ENCODE peak calls at places on chromosomes 5 and 9, in four cellular contexts. B is HEK293T, O is WTC11, Q is H1. P is an unnamed sample.

GRCh38 chr9:81227507-81228245 is 461.7 kb downstream of the TLE1 start:
- DNase-seq in B (no peak), O (no peak), Q (no peak), P (no peak)

GRCh38 chr9:16202913-16203734 is 650.3 kb downstream of the CCDC171 start:
- DNase-seq in B (no peak), O (no peak), Q (no peak), P (no peak)

GRCh38 chr9:16871358-16872151 is 1.1 kb upstream of the BNC2 start:
- DNase-seq in B (peak), O (peak), Q (peak), P (no peak)

GRCh38 chr5:177094224-177095087 is 7.7 kb downstream of the FGFR4 start:
- DNase-seq in B (no peak), O (no peak), Q (no peak), P (no peak)

GRCh38 chr5:145629047-145629446 is 206.1 kb downstream of the PRELID2 start:
- DNase-seq in B (no peak), O (no peak), Q (no peak), P (no peak)

GRCh38 chr5:181173027-181173419 is 25.6 kb downstream of the OR2V2 start:
- DNase-seq in B (no peak), O (no peak), Q (no peak), P (no peak)

GRCh38 chr5:148033138-148033537 is 30.6 kb upstream of the SPINK5 start:
- DNase-seq in B (no peak), O (no peak), Q (no peak), P (no peak)

GRCh38 chr9:14256588-14256987 is 57.4 kb downstream of the NFIB start:
- DNase-seq in B (no peak), O (no peak), Q (no peak), P (no peak)

GRCh38 chr9:68577778-68578591 is 37.3 kb upstream of the TMEM252 start:
- DNase-seq in B (no peak), O (no peak), Q (no peak), P (no peak)

GRCh38 chr5:58294598-58295298 is 165.1 kb downstream of the PLK2 start:
- DNase-seq in B (no peak), O (no peak), Q (no peak), P (no peak)

GRCh38 chr5:104096451-104096850 is 533.9 kb upstream of the NUDT12 start:
- DNase-seq in B (no peak), O (no peak), Q (no peak), P (no peak)

GRCh38 chr9:81879501-81879916 is 48.7 kb upstream of the SPATA31D4 start:
- DNase-seq in B (no peak), O (no peak), Q (no peak), P (no peak)

GRCh38 chr9:77679088-77679487 is 31.0 kb upstream of the GNA14 start:
- DNase-seq in B (no peak), O (no peak), Q (no peak), P (no peak)

GRCh38 chr9:137194388-137194787 is 5.9 kb downstream of the SSNA1 start:
- DNase-seq in B (no peak), O (no peak), Q (no peak), P (no peak)

GRCh38 chr5:172943283-172943841 is 15.9 kb upstream of the RPL26L1 start:
- DNase-seq in B (peak), O (peak), Q (no peak), P (no peak)

GRCh38 chr5:26622947-26623346 is 415.4 kb downstream of the CDH9 start:
- DNase-seq in B (no peak), O (no peak), Q (no peak), P (no peak)

GRCh38 chr9:102506391-102506790 is 488.7 kb upstream of the CYLC2 start:
- DNase-seq in B (no peak), O (no peak), Q (no peak), P (no peak)

GRCh38 chr9:124769451-124770358 is 1.4 kb downstream of the NR6A1 start:
- DNase-seq in B (no peak), O (peak), Q (peak), P (peak)

GRCh38 chr9:975740-976257 is 656 bp upstream of the DMRT3 start:
- DNase-seq in B (no peak), O (no peak), Q (no peak), P (no peak)

GRCh38 chr9:131095666-131096489 is 453 bp upstream of the AIF1L start:
- DNase-seq in B (peak), O (peak), Q (peak), P (peak)

GRCh38 chr9:123922911-123923310 is 7.0 kb downstream of the DENND1A start:
- DNase-seq in B (no peak), O (no peak), Q (no peak), P (no peak)

GRCh38 chr5:10421841-10422691 is 19.6 kb upstream of the ROPN1L start:
- DNase-seq in B (no peak), O (no peak), Q (no peak), P (no peak)

GRCh38 chr9:69932901-69933300 is 110.7 kb upstream of the MAMDC2 start:
- DNase-seq in B (peak), O (peak), Q (peak), P (peak)

GRCh38 chr9:104911029-104911607 is 16.8 kb downstream of the ABCA1 start:
- DNase-seq in B (no peak), O (no peak), Q (no peak), P (no peak)

GRCh38 chr9:76018767-76019166 is 128.3 kb downstream of the PCSK5 start:
- DNase-seq in B (no peak), O (no peak), Q (no peak), P (no peak)

GRCh38 chr5:53714324-53715010 is 154.0 kb downstream of the NDUFS4 start:
- DNase-seq in B (no peak), O (no peak), Q (no peak), P (no peak)

GRCh38 chr5:91101777-91102379 is 281.2 kb downstream of the ARRDC3 start:
- DNase-seq in B (peak), O (peak), Q (peak), P (peak)

GRCh38 chr5:181281077-181281983 is 20.4 kb upstream of the TRIM52 start:
- DNase-seq in B (no peak), O (peak), Q (peak), P (no peak)

GRCh38 chr9:85522459-85523092 is 219.2 kb downstream of the AGTPBP1 start:
- DNase-seq in B (no peak), O (peak), Q (peak), P (no peak)

GRCh38 chr9:15298362-15298761 is 8.7 kb downstream of the TTC39B start:
- DNase-seq in B (no peak), O (no peak), Q (no peak), P (no peak)

GRCh38 chr9:87712801-87713277 is 13.1 kb upstream of the CTSL start:
- DNase-seq in B (no peak), O (no peak), Q (no peak), P (no peak)

GRCh38 chr9:114691046-114691955 is 9.3 kb upstream of the TEX48 start:
- DNase-seq in B (no peak), O (no peak), Q (no peak), P (peak)

GRCh38 chr5:159877894-159878448 is 38.3 kb upstream of the ADRA1B start:
- DNase-seq in B (no peak), O (no peak), Q (no peak), P (no peak)

GRCh38 chr9:126788631-126789349 is 16.1 kb upstream of the ZBTB43 start:
- DNase-seq in B (no peak), O (no peak), Q (no peak), P (no peak)

GRCh38 chr5:403995-404394 is 39.0 kb upstream of the EXOC3 start:
- DNase-seq in B (no peak), O (no peak), Q (no peak), P (no peak)

GRCh38 chr5:77231470-77232138 is 21.1 kb downstream of the PDE8B start:
- DNase-seq in B (no peak), O (no peak), Q (no peak), P (no peak)

GRCh38 chr9:92607088-92607487 is 62.8 kb downstream of the IPPK start:
- DNase-seq in B (no peak), O (no peak), Q (no peak), P (no peak)

GRCh38 chr9:112169368-112169767 is 5.7 kb downstream of the SUSD1 start:
- DNase-seq in B (no peak), O (no peak), Q (no peak), P (no peak)

GRCh38 chr5:143106175-143106574 is 297.3 kb downstream of the NR3C1 start:
- DNase-seq in B (peak), O (peak), Q (no peak), P (no peak)

GRCh38 chr5:56588125-56588516 is 227.2 kb upstream of the MAP3K1 start:
- DNase-seq in B (no peak), O (no peak), Q (peak), P (no peak)

GRCh38 chr5:56587381-56588124 is 227.8 kb upstream of the MAP3K1 start:
- DNase-seq in B (no peak), O (no peak), Q (no peak), P (no peak)

GRCh38 chr5:56588636-56589485 is 226.5 kb upstream of the MAP3K1 start:
- DNase-seq in B (no peak), O (peak), Q (peak), P (no peak)

GRCh38 chr5:56591081-56591480 is 224.3 kb upstream of the MAP3K1 start:
- DNase-seq in B (no peak), O (no peak), Q (no peak), P (no peak)

GRCh38 chr5:56589486-56589870 is 225.9 kb upstream of the MAP3K1 start:
- DNase-seq in B (no peak), O (no peak), Q (no peak), P (no peak)
- TF ChIP-seq SP1 in B (no peak), O (no peak), Q (no peak), P (no peak)

GRCh38 chr5:56176155-56176798 is 56.9 kb downstream of the ANKRD55 start:
- DNase-seq in B (no peak), O (no peak), Q (no peak), P (no peak)

GRCh38 chr5:56172225-56172624 is 60.9 kb downstream of the ANKRD55 start:
- DNase-seq in B (no peak), O (no peak), Q (no peak), P (no peak)

GRCh38 chr5:56177134-56177533 is 56.0 kb downstream of the ANKRD55 start:
- DNase-seq in B (no peak), O (no peak), Q (no peak), P (no peak)

GRCh38 chr5:56175028-56175427 is 58.1 kb downstream of the ANKRD55 start:
- DNase-seq in B (no peak), O (no peak), Q (no peak), P (no peak)

DNA sequence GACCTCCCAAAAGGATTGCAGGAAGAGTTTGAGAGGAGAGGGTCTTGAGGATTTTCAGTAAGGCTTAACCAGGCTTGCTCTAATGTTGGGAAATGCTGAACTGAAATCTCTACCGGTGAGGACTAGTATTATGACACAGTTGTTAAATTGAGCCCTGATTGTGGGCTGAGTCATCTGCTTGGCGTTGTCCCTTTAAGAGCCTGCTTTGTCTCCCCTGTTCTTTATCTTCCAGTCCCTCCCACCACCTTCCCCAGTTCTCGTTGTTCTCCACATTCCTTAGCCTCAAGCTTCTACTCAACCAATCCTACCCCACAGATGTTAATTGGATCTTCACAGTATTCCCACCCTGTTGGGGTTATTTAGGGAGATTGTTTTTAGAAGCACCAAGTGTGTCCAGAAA is 57.7 kb downstream of the ANKRD55 start:
- DNase-seq in B (no peak), O (no peak), Q (no peak), P (peak)
- TF ChIP-seq SP1 in B (no peak), O (no peak), Q (no peak), P (no peak)

GRCh38 chr5:38443390-38443789 is 113.1 kb downstream of the LIFR start:
- DNase-seq in B (no peak), O (no peak), Q (no peak), P (no peak)
- TF ChIP-seq SP1 in B (no peak), O (no peak), Q (no peak), P (no peak)

DNA sequence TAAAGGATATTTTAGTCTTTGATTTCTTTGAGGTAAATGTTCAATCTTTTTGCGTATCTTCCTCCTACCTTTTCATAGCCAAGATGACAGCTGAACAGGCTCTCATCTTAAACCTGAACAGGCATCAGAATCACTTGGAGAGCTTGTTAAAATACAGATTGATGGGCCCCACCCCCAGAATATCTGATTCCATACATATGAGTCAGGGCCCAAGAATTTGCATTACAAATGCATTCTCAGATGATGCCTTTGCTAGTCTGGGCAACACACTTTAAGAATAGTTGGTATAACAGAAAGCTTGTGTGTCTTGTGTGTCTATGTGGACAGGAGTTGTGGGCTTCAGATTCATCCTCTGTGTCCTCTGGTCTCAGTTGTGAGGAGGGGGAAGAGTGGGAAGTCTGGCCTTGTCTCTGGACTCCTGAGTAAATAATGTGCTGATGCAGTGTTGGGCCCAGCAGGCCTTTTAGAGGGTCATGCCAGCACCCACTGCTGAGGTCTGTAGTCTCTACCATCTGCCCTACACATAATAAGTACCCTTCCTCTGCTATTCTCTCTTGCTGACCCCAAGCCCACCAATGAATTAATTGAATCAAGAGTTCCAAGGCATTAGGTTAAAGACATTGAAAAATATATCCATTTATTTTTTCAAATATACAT is 43.1 kb downstream of the PTCD2 start:
- DNase-seq in B (no peak), O (no peak), Q (no peak), P (peak)
- TF ChIP-seq SP1 in B (no peak), O (no peak), Q (no peak), P (no peak)

DNA sequence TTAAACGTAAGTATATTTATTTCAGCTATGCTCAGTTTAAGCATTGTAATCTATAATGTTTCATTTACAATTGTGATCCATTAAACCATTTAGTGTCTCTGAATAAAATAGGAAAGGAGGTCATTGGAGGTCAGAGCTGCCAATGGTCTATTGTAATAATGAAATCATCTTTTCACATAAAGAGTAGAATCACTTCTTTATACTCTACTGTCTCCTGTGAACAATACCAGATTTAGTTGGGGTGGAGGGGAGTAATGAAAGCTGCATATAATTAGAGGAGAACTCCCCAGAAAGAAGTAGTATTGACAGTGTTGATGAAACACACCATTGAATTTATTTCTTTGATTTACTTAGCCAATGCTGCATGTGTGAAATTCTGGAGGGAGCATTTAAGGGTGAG is 35.1 kb upstream of the ZFYVE16 start:
- DNase-seq in B (no peak), O (no peak), Q (no peak), P (no peak)
- TF ChIP-seq SP1 in B (no peak), O (no peak), Q (no peak), P (no peak)